ENCODE peak calls at places on chromosomes 6 and 20, in ten cellular contexts. A is right atrium auricular region; X is CD8-positive, alpha-beta memory T cell; P is fibroblast of lung; U is Karpas-422; I is astrocyte; B is uterus; F is transverse colon; T is RWPE1; C is right cardiac atrium. Z is an unnamed sample.

GRCh38 chr6:41200296-41200900 is 551 bp downstream of the TREML2 start:
- DNase-seq in A (peak; percentile 66), X (peak; percentile 73), P (no peak), U (no peak), I (no peak), B (no peak), F (peak; percentile 29), T (no peak), C (peak; percentile 66), Z (peak; percentile 68)

GRCh38 chr6:6178795-6179194 is 141.7 kb downstream of the F13A1 start:
- DNase-seq in A (no peak), X (no peak), P (no peak), U (no peak), I (no peak), B (no peak), F (no peak), T (no peak), C (no peak), Z (no peak)

GRCh38 chr6:10740061-10740460 is 7.5 kb upstream of the TMEM14B start:
- DNase-seq in A (no peak), X (no peak), P (no peak), U (no peak), I (no peak), B (no peak), F (no peak), T (no peak), C (no peak), Z (no peak)

GRCh38 chr20:46324960-46325703 is 16.8 kb upstream of the CDH22 start:
- DNase-seq in A (no peak), X (no peak), P (no peak), U (peak; percentile 67), I (no peak), B (no peak), F (no peak), T (peak; percentile 48), C (no peak), Z (no peak)

GRCh38 chr6:168302534-168302933 is 17.0 kb downstream of the DACT2 start:
- DNase-seq in A (peak; percentile 58), X (no peak), P (no peak), U (no peak), I (no peak), B (no peak), F (peak; percentile 32), T (no peak), C (no peak), Z (no peak)

GRCh38 chr6:108665495-108666196 is 104.9 kb downstream of the FOXO3 start:
- DNase-seq in A (no peak), X (no peak), P (no peak), U (no peak), I (no peak), B (no peak), F (no peak), T (no peak), C (no peak), Z (no peak)

GRCh38 chr20:63272105-63273078 is at the start of gene ARFGAP1:
- DNase-seq in A (peak; percentile 88), X (peak; percentile 84), P (peak; percentile 91), U (peak; percentile 97), I (peak; percentile 83), B (peak; percentile 90), F (peak; percentile 92), T (peak; percentile 96), C (peak; percentile 98), Z (peak; percentile 84)

GRCh38 chr6:168040856-168041496 is 38.0 kb downstream of the FRMD1 start:
- DNase-seq in A (no peak), X (no peak), P (no peak), U (no peak), I (no peak), B (peak; percentile 10), F (no peak), T (no peak), C (no peak), Z (no peak)

GRCh38 chr6:156595481-156595880 is 181.7 kb upstream of the ARID1B start:
- DNase-seq in A (no peak), X (no peak), P (peak; percentile 74), U (no peak), I (peak; percentile 71), B (no peak), F (no peak), T (no peak), C (no peak), Z (no peak)
- H3K27ac ChIP-seq in A (no peak overlapping the region), X (no peak overlapping the region), P (no peak overlapping the region), U (no peak overlapping the region), I (no peak overlapping the region), B (no peak overlapping the region), F (no peak overlapping the region), T (no peak overlapping the region), C (no peak overlapping the region), Z (no peak overlapping the region)

DNA sequence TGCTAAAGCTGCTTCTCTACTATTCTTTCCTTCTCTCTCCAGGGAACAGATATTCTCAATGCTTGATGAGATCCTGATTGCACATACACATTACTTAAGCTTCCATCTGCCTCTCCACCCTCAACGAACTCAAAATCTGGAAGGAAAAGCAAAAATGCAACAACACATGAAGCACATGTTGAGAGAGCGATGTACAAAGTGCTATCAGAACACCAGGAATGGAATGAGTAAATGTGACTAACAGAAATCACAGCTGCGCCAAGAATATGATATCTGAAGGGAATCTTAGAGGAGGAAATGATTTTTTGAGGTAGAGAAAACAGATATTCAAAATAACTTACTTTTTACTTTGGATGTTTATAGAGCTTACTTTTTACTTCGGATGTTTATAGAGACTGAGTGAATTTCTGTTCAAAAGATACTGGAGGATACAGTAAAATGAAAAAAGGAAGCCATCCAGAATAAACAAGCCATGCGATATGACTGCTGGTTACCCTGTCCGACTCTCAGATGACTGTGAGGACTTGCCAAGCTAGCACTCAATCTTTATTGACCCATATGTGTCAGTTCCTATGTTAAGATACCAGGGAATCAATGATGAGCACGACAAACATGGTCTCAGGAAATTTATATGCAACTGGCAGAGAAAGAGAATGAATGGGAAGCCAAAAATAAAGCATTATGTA is 101.9 kb downstream of the SMLR1 start:
- DNase-seq in A (no peak), X (no peak), P (peak; percentile 77), U (no peak), I (peak; percentile 72), B (no peak), F (no peak), T (no peak), C (no peak), Z (no peak)
- H3K27ac ChIP-seq in A (peak overlapping the region; percentile 50), X (no peak overlapping the region), P (peak overlapping the region; percentile 11), U (no peak overlapping the region), I (no peak overlapping the region), B (no peak overlapping the region), F (no peak overlapping the region), T (no peak overlapping the region), C (no peak overlapping the region), Z (no peak overlapping the region)

DNA sequence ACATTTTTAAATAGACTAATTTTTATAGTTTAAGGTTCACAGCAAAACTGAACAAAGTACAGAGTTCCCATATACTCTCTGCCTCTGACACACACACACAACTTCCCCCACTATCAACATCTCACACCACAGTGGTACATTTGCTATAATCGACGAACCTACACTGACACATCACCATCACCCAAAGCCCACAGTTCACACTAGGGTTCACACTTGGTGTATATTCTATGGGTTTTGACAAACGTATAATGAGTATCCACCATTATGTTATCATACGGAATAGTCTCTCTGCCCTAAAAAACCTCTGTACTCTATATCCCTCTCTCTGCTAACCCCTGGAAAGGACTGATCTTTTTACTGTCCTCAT is 15.6 kb downstream of the TMEM30A start:
- DNase-seq in A (no peak), X (no peak), P (no peak), U (no peak), I (no peak), B (no peak), F (no peak), T (no peak), C (no peak), Z (no peak)
- H3K27ac ChIP-seq in A (no peak overlapping the region), X (no peak overlapping the region), P (no peak overlapping the region), U (no peak overlapping the region), I (no peak overlapping the region), B (peak overlapping the region; percentile 52), F (no peak overlapping the region), T (no peak overlapping the region), C (no peak overlapping the region), Z (no peak overlapping the region)

DNA sequence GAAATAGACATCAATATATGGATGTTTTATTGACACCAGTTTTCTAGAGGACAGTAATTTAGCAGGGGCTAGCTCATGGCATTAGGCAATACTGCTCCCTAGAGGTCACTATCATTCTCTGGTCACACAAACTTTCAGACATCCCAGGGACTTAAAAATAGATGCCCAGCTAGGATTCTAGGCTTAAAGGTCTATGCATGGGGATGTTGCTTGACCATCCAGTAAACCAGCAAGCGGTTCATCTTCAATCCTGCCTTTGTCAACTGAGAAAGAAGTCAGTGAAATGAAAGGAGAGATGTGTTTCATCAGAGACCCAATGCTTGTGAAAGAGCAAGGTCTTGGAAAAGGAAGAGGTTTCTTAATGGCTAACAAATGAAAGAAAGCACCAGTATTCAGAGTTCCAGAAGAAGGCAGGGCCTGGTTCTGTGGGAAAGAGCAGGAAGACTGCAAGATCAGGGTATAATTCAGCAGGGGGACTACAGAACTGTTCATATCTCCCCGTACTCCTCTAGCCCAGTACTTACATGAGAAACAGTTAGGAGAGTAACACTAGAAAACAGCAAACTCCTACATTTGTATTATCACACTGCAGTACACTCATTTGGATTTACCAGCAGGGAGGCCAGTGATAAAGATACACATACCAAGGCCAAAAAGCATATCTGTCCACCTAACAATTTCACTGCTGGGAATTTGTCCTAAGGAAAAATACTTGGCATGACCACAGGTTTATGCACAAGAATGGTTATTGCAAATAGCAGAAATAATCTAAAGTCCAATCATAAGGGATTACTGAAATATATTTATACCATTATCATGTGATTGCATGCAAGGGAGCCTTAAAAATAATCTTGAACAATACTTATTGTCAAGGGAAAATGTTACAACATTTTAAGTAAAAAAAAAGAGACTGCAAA is 151.4 kb upstream of the LAMA2 start:
- DNase-seq in A (no peak), X (no peak), P (peak; percentile 39), U (peak; percentile 41), I (peak; percentile 26), B (no peak), F (no peak), T (peak; percentile 48), C (no peak), Z (no peak)
- H3K27ac ChIP-seq in A (peak overlapping the region; percentile 12), X (no peak overlapping the region), P (no peak overlapping the region), U (no peak overlapping the region), I (no peak overlapping the region), B (no peak overlapping the region), F (no peak overlapping the region), T (no peak overlapping the region), C (no peak overlapping the region), Z (no peak overlapping the region)